ENCODE peak calls at places on chromosomes 12 and 14, in seven cellular contexts. E is transverse colon, D is left ventricle myocardium inferior, C is BE2C, I is OCI-LY7, H is pancreas, Z is cardiac muscle cell. F is an unnamed sample. For H3K4me1, the result is how much of the 10 kb centered on the place peaks cover.

GRCh38 chr14:58769766-58770165 is 132.0 kb downstream of the DACT1 start:
- DNase-seq in I (no peak), D (no peak), C (no peak), E (no peak), H (no peak), Z (no peak), F (no peak)

GRCh38 chr12:52182456-52182855 is 9.4 kb downstream of the KRT80 start:
- DNase-seq in C (no peak), E (no peak), D (no peak), H (no peak), I (no peak), Z (no peak), F (no peak)

GRCh38 chr12:24584032-24584675 is 364.7 kb downstream of the BCAT1 start:
- DNase-seq in I (no peak), Z (no peak), C (no peak), E (no peak), D (no peak), H (no peak), F (no peak)

GRCh38 chr12:118064608-118065007 is 3.6 kb upstream of the WSB2 start:
- DNase-seq in D (no peak), I (peak), Z (no peak), C (no peak), E (no peak), H (no peak), F (no peak)

GRCh38 chr12:94615284-94616216 is 34.8 kb downstream of the TMCC3 start:
- DNase-seq in Z (peak), C (peak), E (peak), I (no peak), D (peak), H (peak), F (no peak)

GRCh38 chr12:61654698-61655097 is 605.5 kb upstream of the USP15 start:
- DNase-seq in C (no peak), I (peak), E (no peak), H (no peak), Z (no peak), D (no peak), F (no peak)

GRCh38 chr12:91948504-91948903 is 197.1 kb downstream of the BTG1 start:
- DNase-seq in D (no peak), Z (no peak), C (no peak), E (peak), I (no peak), H (no peak), F (no peak)

GRCh38 chr14:44963775-44964380 is 1.9 kb downstream of the TOGARAM1 start:
- DNase-seq in D (no peak), I (peak), H (no peak), C (peak), Z (no peak), E (no peak), F (no peak)

GRCh38 chr14:96267336-96267735 is 11.3 kb downstream of the BDKRB1 start:
- DNase-seq in I (no peak), C (peak), H (no peak), Z (peak), D (no peak), E (no peak), F (no peak)

GRCh38 chr12:110262442-110263388 is 18.3 kb upstream of the ATP2A2 start:
- DNase-seq in E (no peak), D (no peak), H (no peak), I (no peak), Z (peak), C (no peak), F (no peak)

GRCh38 chr14:21317433-21317832 is 37.5 kb downstream of the RPGRIP1 start:
- DNase-seq in C (no peak), I (peak), E (no peak), Z (no peak), D (no peak), H (no peak), F (no peak)

GRCh38 chr12:111842556-111843396 is 748 bp downstream of the MAPKAPK5 start:
- DNase-seq in H (no peak), E (peak), D (no peak), C (peak), Z (peak), I (no peak), F (no peak)

GRCh38 chr12:75526655-75527511 is 15.5 kb upstream of the KRR1 start:
- DNase-seq in C (peak), I (peak), Z (peak), E (no peak), D (no peak), H (no peak), F (peak)

GRCh38 chr12:71782007-71782406 is 27.3 kb downstream of the RAB21 start:
- DNase-seq in I (peak), Z (no peak), H (no peak), C (no peak), E (no peak), D (no peak), F (no peak)

GRCh38 chr14:95071649-95072256 is 85.6 kb downstream of the DICER1 start:
- DNase-seq in I (no peak), E (no peak), C (no peak), D (no peak), Z (no peak), H (no peak), F (peak)

GRCh38 chr12:95601626-95602025 is 50.4 kb upstream of the USP44 start:
- DNase-seq in E (no peak), I (no peak), H (no peak), C (no peak), D (no peak), Z (no peak), F (no peak)

GRCh38 chr12:103578926-103579325 is 8.1 kb upstream of the STAB2 start:
- DNase-seq in I (no peak), E (no peak), D (no peak), H (no peak), C (no peak), Z (no peak), F (no peak)

GRCh38 chr12:89731614-89732013 is 23.0 kb upstream of the ATP2B1 start:
- DNase-seq in H (no peak), D (no peak), C (no peak), Z (peak), I (no peak), E (no peak), F (no peak)

GRCh38 chr12:1318327-1319031 is 275.9 kb downstream of the FBXL14 start:
- DNase-seq in C (no peak), E (no peak), Z (peak), H (no peak), D (no peak), I (peak), F (peak)

GRCh38 chr14:99809376-99809775 is 16.2 kb downstream of the EML1 start:
- DNase-seq in D (peak), C (peak), E (peak), H (peak), Z (peak), I (no peak), F (no peak)

GRCh38 chr14:64569108-64570045 is 19.6 kb downstream of the PPP1R36 start:
- DNase-seq in I (no peak), Z (peak), D (peak), E (peak), C (no peak), H (no peak), F (no peak)

GRCh38 chr12:29088611-29089219 is 60.4 kb upstream of the FAR2 start:
- DNase-seq in H (no peak), D (no peak), I (no peak), E (no peak), Z (peak), C (no peak), F (no peak)

GRCh38 chr14:56659964-56660551 is 80.5 kb downstream of the TMEM260 start:
- DNase-seq in D (no peak), Z (peak), I (peak), E (no peak), H (no peak), C (no peak), F (peak)

GRCh38 chr14:102390064-102390463 is 27.3 kb downstream of the TECPR2 start:
- DNase-seq in Z (peak), C (no peak), D (no peak), H (no peak), I (no peak), E (no peak), F (no peak)

GRCh38 chr12:64678248-64678647 is 68.0 kb downstream of the RASSF3 start:
- DNase-seq in I (peak), H (no peak), Z (no peak), C (no peak), E (no peak), D (no peak), F (no peak)

GRCh38 chr14:69932391-69932790 is 53.2 kb downstream of the SMOC1 start:
- DNase-seq in H (no peak), Z (no peak), D (no peak), C (no peak), I (no peak), E (no peak), F (peak)

GRCh38 chr12:112987561-112987960 is 9.2 kb downstream of the OAS2 start:
- DNase-seq in D (no peak), I (no peak), Z (no peak), H (no peak), E (no peak), C (no peak), F (no peak)

GRCh38 chr14:50395448-50395847 is 1.2 kb downstream of the CDKL1 start:
- DNase-seq in C (no peak), E (peak), H (no peak), D (no peak), I (no peak), Z (no peak), F (no peak)

GRCh38 chr14:102221026-102221425 is 81.3 kb downstream of the WDR20 start:
- DNase-seq in E (no peak), I (no peak), C (no peak), Z (no peak), H (no peak), D (no peak), F (no peak)

GRCh38 chr14:104757238-104757585 is 4.3 kb downstream of the SIVA1 start:
- DNase-seq in D (no peak), H (no peak), I (no peak), Z (no peak), E (no peak), C (no peak), F (no peak)

GRCh38 chr14:104756477-104757237 is 3.7 kb downstream of the SIVA1 start:
- DNase-seq in Z (no peak), E (no peak), C (no peak), I (peak), H (no peak), D (no peak), F (no peak)

GRCh38 chr14:104757681-104758392 is 4.9 kb downstream of the SIVA1 start:
- DNase-seq in I (no peak), E (no peak), C (no peak), D (no peak), Z (no peak), H (no peak), F (no peak)

GRCh38 chr14:104755621-104756020 is 2.7 kb downstream of the SIVA1 start:
- DNase-seq in E (no peak), D (no peak), C (no peak), H (no peak), I (no peak), Z (no peak), F (no peak)

DNA sequence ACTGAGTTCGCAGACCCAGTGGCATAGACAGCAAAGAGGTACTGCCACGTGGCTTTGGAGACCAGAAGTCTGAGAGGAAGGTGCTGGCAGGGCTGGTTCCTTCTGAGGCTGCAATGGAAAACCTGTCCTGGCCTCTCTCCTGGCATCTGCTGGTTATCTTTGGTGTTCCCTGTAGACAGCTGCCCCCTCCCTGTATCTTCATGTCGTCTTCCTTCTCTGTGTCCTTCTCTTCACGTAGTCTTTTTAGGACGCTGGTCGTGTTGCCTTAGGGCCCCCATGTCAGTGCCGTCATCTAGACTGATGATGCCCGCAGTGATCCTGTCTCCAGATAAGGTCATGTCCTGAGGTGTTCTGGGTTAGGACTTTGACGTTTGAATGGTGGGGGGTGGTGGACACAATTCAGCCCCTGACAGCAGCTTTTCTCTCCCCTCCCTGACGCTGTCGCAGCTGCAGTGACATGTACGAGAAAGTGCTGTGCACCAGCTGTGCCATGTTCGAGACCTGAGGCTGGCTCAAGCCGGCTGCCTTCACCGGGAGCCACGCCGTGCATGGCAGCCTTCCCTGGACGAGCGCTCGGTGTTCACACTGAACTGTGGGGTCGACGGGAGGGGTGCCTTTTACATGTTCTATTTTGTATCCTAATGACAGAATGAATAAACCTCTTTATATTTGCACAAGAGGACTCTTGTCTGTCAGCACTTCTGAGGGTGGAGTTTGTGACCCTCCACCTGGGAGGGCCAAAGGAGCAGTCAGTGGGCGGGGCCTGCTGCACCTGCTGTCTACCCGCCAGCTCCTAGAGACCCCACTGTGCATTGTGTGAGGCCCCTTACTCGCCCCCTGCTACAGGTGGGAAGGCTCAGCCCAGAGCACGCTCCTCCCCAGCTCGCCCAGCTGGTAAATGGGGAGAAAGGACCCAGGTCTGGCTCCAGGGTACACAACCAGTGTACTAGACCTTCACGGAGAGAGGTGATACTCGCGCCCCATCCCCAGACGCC is 6.3 kb downstream of the SIVA1 start:
- DNase-seq in H (no peak), C (no peak), I (no peak), E (no peak), Z (no peak), D (no peak), F (no peak)
- H3K4me1 ChIP-seq in H (under half), C (under half), I (under half), E (under half), Z (under half), D (under half), F (under half)

GRCh38 chr12:12731785-12732184 is 14.6 kb downstream of the CDKN1B start:
- DNase-seq in I (no peak), E (no peak), D (no peak), C (no peak), Z (no peak), H (no peak), F (no peak)
- H3K4me1 ChIP-seq in I (under half), E (under half), D (under half), C (under half), Z (under half), H (under half), F (under half)

GRCh38 chr14:105071326-105071725 is 6.1 kb upstream of the GPR132 start:
- DNase-seq in Z (no peak), C (no peak), H (no peak), E (no peak), D (no peak), I (no peak), F (no peak)

GRCh38 chr14:105072381-105072861 is 7.2 kb upstream of the GPR132 start:
- DNase-seq in I (no peak), D (no peak), E (no peak), H (no peak), Z (no peak), C (no peak), F (no peak)

GRCh38 chr14:105072892-105073719 is 7.9 kb upstream of the GPR132 start:
- DNase-seq in Z (no peak), D (no peak), C (no peak), H (no peak), E (no peak), I (no peak), F (no peak)

GRCh38 chr14:105070760-105071137 is 5.5 kb upstream of the GPR132 start:
- DNase-seq in I (no peak), E (no peak), C (no peak), D (no peak), H (no peak), Z (no peak), F (no peak)

DNA sequence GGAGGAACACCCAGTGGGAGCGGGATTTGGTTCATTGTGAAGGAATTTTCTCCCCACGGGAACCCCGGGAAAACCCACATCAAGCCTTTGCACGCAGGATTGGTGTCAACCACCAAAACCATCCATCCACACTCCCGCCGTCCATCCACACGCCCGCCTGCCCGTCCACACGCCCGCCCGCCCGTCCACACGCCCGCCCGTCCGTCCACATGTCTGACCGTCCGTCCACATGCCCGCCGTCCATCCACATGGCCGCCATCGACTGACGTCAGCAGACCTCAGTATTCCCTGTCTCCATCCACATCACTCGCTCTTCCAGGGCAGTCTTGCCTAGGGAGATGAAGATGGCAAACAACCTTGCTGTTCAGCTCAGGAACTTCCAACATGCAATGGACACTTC is 6.7 kb upstream of the GPR132 start:
- DNase-seq in D (no peak), E (no peak), I (no peak), C (no peak), H (no peak), Z (no peak), F (no peak)
- H3K4me1 ChIP-seq in D (under half), E (under half), I (under half), C (under half), H (under half), Z (under half), F (under half)

DNA sequence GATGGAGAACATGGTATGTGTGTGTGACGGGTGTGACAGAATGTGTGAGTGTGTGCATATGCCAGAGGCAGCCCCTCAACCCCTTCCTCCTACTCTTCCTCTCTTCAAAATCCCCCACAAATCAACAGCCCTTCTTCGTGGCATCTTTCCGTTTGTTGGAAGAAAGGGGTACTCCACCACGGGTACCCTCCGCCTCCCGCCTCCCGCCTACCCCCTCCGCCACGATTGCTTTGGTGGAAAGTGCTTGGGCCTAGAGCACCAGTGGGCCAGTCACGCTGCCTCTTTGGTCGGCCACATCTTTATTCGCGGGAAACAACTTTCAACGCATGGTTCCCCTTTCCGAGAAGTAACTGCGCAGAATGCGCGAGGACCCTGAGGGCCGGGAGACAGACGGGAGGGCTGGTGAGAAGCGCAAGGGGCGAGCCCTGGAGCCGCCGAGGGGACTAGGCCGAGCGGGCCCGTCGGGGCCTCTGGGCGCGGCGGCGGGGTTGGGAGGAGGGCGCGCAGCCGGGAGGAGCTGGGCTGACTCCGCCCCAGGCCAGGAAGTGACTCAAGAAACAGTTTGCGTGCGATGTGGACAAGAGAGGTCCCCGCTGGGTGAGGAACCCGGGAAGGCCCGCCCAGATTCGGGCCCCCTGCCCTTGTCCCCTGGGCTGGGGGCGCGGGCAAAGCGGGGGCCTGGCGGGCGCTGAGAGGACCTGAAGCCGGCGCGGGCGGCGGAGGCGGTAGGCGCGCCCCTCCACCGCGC is at the start of the genes CBLN3 and KHNYN:
- DNase-seq in D (peak), Z (peak), C (peak), E (peak), H (peak), I (peak), F (peak)
- H3K4me1 ChIP-seq in D (half or more), Z (under half), C (under half), E (half or more), H (under half), I (under half), F (under half)

DNA sequence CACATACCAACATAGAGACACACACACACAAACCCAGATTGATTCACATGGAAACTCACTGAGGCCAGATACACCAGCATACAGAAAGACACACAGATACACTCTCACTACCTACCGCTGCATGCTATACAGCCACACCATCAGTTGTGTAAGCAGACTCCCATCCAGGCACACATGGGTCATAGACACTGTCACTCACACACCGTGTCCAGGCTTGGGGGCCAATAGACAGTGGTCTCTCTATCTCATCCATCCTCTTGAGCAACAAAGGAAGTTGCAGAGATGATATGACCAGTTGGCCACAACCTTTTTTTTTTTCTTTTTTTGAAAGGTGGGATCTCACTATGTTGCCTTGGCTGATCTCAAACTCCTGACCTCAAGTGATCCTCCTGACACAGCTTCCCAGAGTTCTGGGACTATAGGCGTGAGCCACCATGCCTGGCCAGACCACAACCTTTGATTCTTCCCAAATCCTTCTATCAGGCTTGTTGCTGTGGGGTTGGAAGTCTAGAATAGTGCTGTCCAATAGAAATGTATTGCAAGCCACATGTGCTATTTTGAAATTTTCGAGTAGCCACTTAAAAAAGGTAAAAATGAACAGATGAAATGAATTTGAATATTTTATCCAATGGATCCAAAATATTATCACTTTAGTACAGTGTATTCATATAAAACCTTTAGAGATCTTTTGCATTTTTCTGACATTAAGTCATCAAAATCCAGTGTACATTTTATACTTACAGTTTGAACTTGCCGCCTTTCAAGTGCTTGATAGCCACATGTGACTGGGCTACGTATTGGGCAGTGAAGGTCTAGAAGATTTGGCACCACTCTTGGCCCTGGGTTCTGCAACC is 7.4 kb downstream of the LRP1-AS start:
- DNase-seq in Z (peak), I (no peak), D (no peak), C (no peak), E (no peak), H (no peak), F (no peak)
- H3K4me1 ChIP-seq in Z (under half), I (under half), D (half or more), C (under half), E (under half), H (under half), F (under half)

F was measured in neuronal stem cell.